ENCODE peak calls at places on chromosomes 11 and 22, in five cellular contexts. One of them, this sample, is unnamed.

GRCh38 chr11:72781063-72781312 is 12.9 kb downstream of the STARD10 start:
- DNase-seq in stimulated activated CD8-positive, alpha-beta memory T cell treated with anti-CD3 and anti-CD28 coated beads, Interleukin-4, amount 100 ng/mL, for 4 hours: no peak
- DNase-seq in GF-D8: no peak
- DNase-seq in trophoblast cell: peak; percentile 56
- DNase-seq in GM12865: no peak
- DNase-seq in this sample: no peak

GRCh38 chr11:71080239-71081097 is 171.9 kb downstream of the SHANK2 start:
- DNase-seq in stimulated activated CD8-positive, alpha-beta memory T cell treated with anti-CD3 and anti-CD28 coated beads, Interleukin-4, amount 100 ng/mL, for 4 hours: peak; percentile 3
- DNase-seq in GF-D8: peak; percentile 34
- DNase-seq in trophoblast cell: peak; percentile 51
- DNase-seq in GM12865: peak; percentile 82
- DNase-seq in this sample: peak; percentile 71

GRCh38 chr11:93054881-93055280 is 85.4 kb downstream of the MTNR1B start:
- DNase-seq in stimulated activated CD8-positive, alpha-beta memory T cell treated with anti-CD3 and anti-CD28 coated beads, Interleukin-4, amount 100 ng/mL, for 4 hours: no peak
- DNase-seq in GF-D8: no peak
- DNase-seq in trophoblast cell: peak; percentile 56
- DNase-seq in GM12865: peak; percentile 38
- DNase-seq in this sample: no peak

GRCh38 chr22:17343766-17344165 is 25.5 kb upstream of the CECR2 start:
- DNase-seq in stimulated activated CD8-positive, alpha-beta memory T cell treated with anti-CD3 and anti-CD28 coated beads, Interleukin-4, amount 100 ng/mL, for 4 hours: no peak
- DNase-seq in GF-D8: no peak
- DNase-seq in trophoblast cell: no peak
- DNase-seq in GM12865: no peak
- DNase-seq in this sample: no peak

GRCh38 chr11:61695917-61696316 is 15.7 kb downstream of the DAGLA start:
- DNase-seq in stimulated activated CD8-positive, alpha-beta memory T cell treated with anti-CD3 and anti-CD28 coated beads, Interleukin-4, amount 100 ng/mL, for 4 hours: peak; percentile 89
- DNase-seq in GF-D8: no peak
- DNase-seq in trophoblast cell: peak; percentile 60
- DNase-seq in GM12865: peak; percentile 57
- DNase-seq in this sample: peak; percentile 90

GRCh38 chr11:20061766-20062165 is 98.5 kb downstream of the DBX1 start:
- DNase-seq in stimulated activated CD8-positive, alpha-beta memory T cell treated with anti-CD3 and anti-CD28 coated beads, Interleukin-4, amount 100 ng/mL, for 4 hours: no peak
- DNase-seq in GF-D8: no peak
- DNase-seq in trophoblast cell: peak; percentile 74
- DNase-seq in GM12865: no peak
- DNase-seq in this sample: no peak

GRCh38 chr22:41943661-41944209 is 3.2 kb downstream of the CENPM start:
- DNase-seq in stimulated activated CD8-positive, alpha-beta memory T cell treated with anti-CD3 and anti-CD28 coated beads, Interleukin-4, amount 100 ng/mL, for 4 hours: no peak
- DNase-seq in GF-D8: no peak
- DNase-seq in trophoblast cell: no peak
- DNase-seq in GM12865: peak; percentile 17
- DNase-seq in this sample: no peak

GRCh38 chr11:96413408-96413807 is 23.6 kb downstream of the JRKL start:
- DNase-seq in stimulated activated CD8-positive, alpha-beta memory T cell treated with anti-CD3 and anti-CD28 coated beads, Interleukin-4, amount 100 ng/mL, for 4 hours: no peak
- DNase-seq in GF-D8: no peak
- DNase-seq in trophoblast cell: no peak
- DNase-seq in GM12865: no peak
- DNase-seq in this sample: no peak

GRCh38 chr11:65454696-65455456 is 32.3 kb downstream of the NEAT1 start:
- DNase-seq in stimulated activated CD8-positive, alpha-beta memory T cell treated with anti-CD3 and anti-CD28 coated beads, Interleukin-4, amount 100 ng/mL, for 4 hours: peak; percentile 52
- DNase-seq in GF-D8: no peak
- DNase-seq in trophoblast cell: peak; percentile 80
- DNase-seq in GM12865: peak; percentile 96
- DNase-seq in this sample: peak; percentile 75

GRCh38 chr11:134098566-134099184 is 29.8 kb downstream of the JAM3 start:
- DNase-seq in stimulated activated CD8-positive, alpha-beta memory T cell treated with anti-CD3 and anti-CD28 coated beads, Interleukin-4, amount 100 ng/mL, for 4 hours: no peak
- DNase-seq in GF-D8: peak; percentile 53
- DNase-seq in trophoblast cell: no peak
- DNase-seq in GM12865: peak; percentile 34
- DNase-seq in this sample: no peak

GRCh38 chr22:45645526-45646414 is 25.9 kb upstream of the ATXN10 start:
- DNase-seq in stimulated activated CD8-positive, alpha-beta memory T cell treated with anti-CD3 and anti-CD28 coated beads, Interleukin-4, amount 100 ng/mL, for 4 hours: peak; percentile 53
- DNase-seq in GF-D8: no peak
- DNase-seq in trophoblast cell: peak; percentile 53
- DNase-seq in GM12865: peak; percentile 76
- DNase-seq in this sample: peak; percentile 62

GRCh38 chr22:19070397-19071169 is 51.6 kb downstream of the DGCR2 start:
- DNase-seq in stimulated activated CD8-positive, alpha-beta memory T cell treated with anti-CD3 and anti-CD28 coated beads, Interleukin-4, amount 100 ng/mL, for 4 hours: no peak
- DNase-seq in GF-D8: no peak
- DNase-seq in trophoblast cell: no peak
- DNase-seq in GM12865: no peak
- DNase-seq in this sample: no peak

GRCh38 chr11:67307545-67308001 is 4.2 kb downstream of the SSH3 start:
- DNase-seq in stimulated activated CD8-positive, alpha-beta memory T cell treated with anti-CD3 and anti-CD28 coated beads, Interleukin-4, amount 100 ng/mL, for 4 hours: no peak
- DNase-seq in GF-D8: no peak
- DNase-seq in trophoblast cell: no peak
- DNase-seq in GM12865: no peak
- DNase-seq in this sample: no peak

GRCh38 chr22:37741312-37741795 is 44.5 kb downstream of the TRIOBP start:
- DNase-seq in stimulated activated CD8-positive, alpha-beta memory T cell treated with anti-CD3 and anti-CD28 coated beads, Interleukin-4, amount 100 ng/mL, for 4 hours: no peak
- DNase-seq in GF-D8: peak; percentile 86
- DNase-seq in trophoblast cell: peak; percentile 69
- DNase-seq in GM12865: no peak
- DNase-seq in this sample: no peak

GRCh38 chr22:22787805-22788459 is 99.7 kb upstream of the IGLL5 start:
- DNase-seq in stimulated activated CD8-positive, alpha-beta memory T cell treated with anti-CD3 and anti-CD28 coated beads, Interleukin-4, amount 100 ng/mL, for 4 hours: peak; percentile 42
- DNase-seq in GF-D8: no peak
- DNase-seq in trophoblast cell: peak; percentile 40
- DNase-seq in GM12865: peak; percentile 72
- DNase-seq in this sample: peak; percentile 61

GRCh38 chr11:75387742-75388294 is 11.5 kb upstream of the RPS3 start:
- DNase-seq in stimulated activated CD8-positive, alpha-beta memory T cell treated with anti-CD3 and anti-CD28 coated beads, Interleukin-4, amount 100 ng/mL, for 4 hours: no peak
- DNase-seq in GF-D8: no peak
- DNase-seq in trophoblast cell: no peak
- DNase-seq in GM12865: no peak
- DNase-seq in this sample: no peak

GRCh38 chr22:40399661-40400060 is 29.3 kb downstream of the SGSM3 start:
- DNase-seq in stimulated activated CD8-positive, alpha-beta memory T cell treated with anti-CD3 and anti-CD28 coated beads, Interleukin-4, amount 100 ng/mL, for 4 hours: no peak
- DNase-seq in GF-D8: no peak
- DNase-seq in trophoblast cell: no peak
- DNase-seq in GM12865: no peak
- DNase-seq in this sample: no peak

GRCh38 chr11:67437082-67437821 is at the start of gene PTPRCAP:
- DNase-seq in stimulated activated CD8-positive, alpha-beta memory T cell treated with anti-CD3 and anti-CD28 coated beads, Interleukin-4, amount 100 ng/mL, for 4 hours: peak; percentile 49
- DNase-seq in GF-D8: peak; percentile 56
- DNase-seq in trophoblast cell: no peak
- DNase-seq in GM12865: peak; percentile 86
- DNase-seq in this sample: no peak

GRCh38 chr11:9362393-9362863 is 22.0 kb upstream of the IPO7 start:
- DNase-seq in stimulated activated CD8-positive, alpha-beta memory T cell treated with anti-CD3 and anti-CD28 coated beads, Interleukin-4, amount 100 ng/mL, for 4 hours: no peak
- DNase-seq in GF-D8: no peak
- DNase-seq in trophoblast cell: no peak
- DNase-seq in GM12865: no peak
- DNase-seq in this sample: no peak

GRCh38 chr11:126210871-126211235 is 597 bp downstream of the RPUSD4 start:
- DNase-seq in stimulated activated CD8-positive, alpha-beta memory T cell treated with anti-CD3 and anti-CD28 coated beads, Interleukin-4, amount 100 ng/mL, for 4 hours: no peak
- DNase-seq in GF-D8: no peak
- DNase-seq in trophoblast cell: no peak
- DNase-seq in GM12865: no peak
- DNase-seq in this sample: no peak

GRCh38 chr11:34749666-34750659 is 129.1 kb downstream of the EHF start:
- DNase-seq in stimulated activated CD8-positive, alpha-beta memory T cell treated with anti-CD3 and anti-CD28 coated beads, Interleukin-4, amount 100 ng/mL, for 4 hours: no peak
- DNase-seq in GF-D8: no peak
- DNase-seq in trophoblast cell: no peak
- DNase-seq in GM12865: no peak
- DNase-seq in this sample: no peak

GRCh38 chr11:45583981-45584380 is 81.4 kb downstream of the CHST1 start:
- DNase-seq in stimulated activated CD8-positive, alpha-beta memory T cell treated with anti-CD3 and anti-CD28 coated beads, Interleukin-4, amount 100 ng/mL, for 4 hours: no peak
- DNase-seq in GF-D8: no peak
- DNase-seq in trophoblast cell: no peak
- DNase-seq in GM12865: no peak
- DNase-seq in this sample: no peak

GRCh38 chr22:30875481-30876215 is 92.9 kb downstream of the MORC2 start:
- DNase-seq in stimulated activated CD8-positive, alpha-beta memory T cell treated with anti-CD3 and anti-CD28 coated beads, Interleukin-4, amount 100 ng/mL, for 4 hours: no peak
- DNase-seq in GF-D8: no peak
- DNase-seq in trophoblast cell: no peak
- DNase-seq in GM12865: no peak
- DNase-seq in this sample: peak; percentile 48

GRCh38 chr11:125514336-125515101 is 18.5 kb upstream of the FEZ1 start:
- DNase-seq in stimulated activated CD8-positive, alpha-beta memory T cell treated with anti-CD3 and anti-CD28 coated beads, Interleukin-4, amount 100 ng/mL, for 4 hours: peak; percentile 16
- DNase-seq in GF-D8: peak; percentile 100
- DNase-seq in trophoblast cell: peak; percentile 85
- DNase-seq in GM12865: peak; percentile 89
- DNase-seq in this sample: no peak

GRCh38 chr22:40519948-40520331 is 116.6 kb downstream of the MRTFA start:
- DNase-seq in stimulated activated CD8-positive, alpha-beta memory T cell treated with anti-CD3 and anti-CD28 coated beads, Interleukin-4, amount 100 ng/mL, for 4 hours: no peak
- DNase-seq in GF-D8: no peak
- DNase-seq in trophoblast cell: no peak
- DNase-seq in GM12865: no peak
- DNase-seq in this sample: no peak

GRCh38 chr11:44993971-44994705 is 43.5 kb upstream of the TP53I11 start:
- DNase-seq in stimulated activated CD8-positive, alpha-beta memory T cell treated with anti-CD3 and anti-CD28 coated beads, Interleukin-4, amount 100 ng/mL, for 4 hours: no peak
- DNase-seq in GF-D8: no peak
- DNase-seq in trophoblast cell: no peak
- DNase-seq in GM12865: no peak
- DNase-seq in this sample: no peak

GRCh38 chr11:62905927-62906531 is 15.1 kb downstream of the CHRM1 start:
- DNase-seq in stimulated activated CD8-positive, alpha-beta memory T cell treated with anti-CD3 and anti-CD28 coated beads, Interleukin-4, amount 100 ng/mL, for 4 hours: peak; percentile 61
- DNase-seq in GF-D8: no peak
- DNase-seq in trophoblast cell: peak; percentile 68
- DNase-seq in GM12865: peak; percentile 84
- DNase-seq in this sample: peak; percentile 89

GRCh38 chr11:35583126-35583525 is 35.1 kb upstream of the FJX1 start:
- DNase-seq in stimulated activated CD8-positive, alpha-beta memory T cell treated with anti-CD3 and anti-CD28 coated beads, Interleukin-4, amount 100 ng/mL, for 4 hours: no peak
- DNase-seq in GF-D8: no peak
- DNase-seq in trophoblast cell: no peak
- DNase-seq in GM12865: no peak
- DNase-seq in this sample: no peak

GRCh38 chr22:37366601-37367000 is 60.7 kb downstream of the ELFN2 start:
- DNase-seq in stimulated activated CD8-positive, alpha-beta memory T cell treated with anti-CD3 and anti-CD28 coated beads, Interleukin-4, amount 100 ng/mL, for 4 hours: no peak
- DNase-seq in GF-D8: no peak
- DNase-seq in trophoblast cell: no peak
- DNase-seq in GM12865: no peak
- DNase-seq in this sample: no peak

GRCh38 chr11:111520565-111520964 is 6.0 kb downstream of the HOATZ start:
- DNase-seq in stimulated activated CD8-positive, alpha-beta memory T cell treated with anti-CD3 and anti-CD28 coated beads, Interleukin-4, amount 100 ng/mL, for 4 hours: no peak
- DNase-seq in GF-D8: no peak
- DNase-seq in trophoblast cell: no peak
- DNase-seq in GM12865: no peak
- DNase-seq in this sample: no peak

GRCh38 chr11:93491941-93492340 is 51.2 kb downstream of the SMCO4 start:
- DNase-seq in stimulated activated CD8-positive, alpha-beta memory T cell treated with anti-CD3 and anti-CD28 coated beads, Interleukin-4, amount 100 ng/mL, for 4 hours: no peak
- DNase-seq in GF-D8: no peak
- DNase-seq in trophoblast cell: no peak
- DNase-seq in GM12865: no peak
- DNase-seq in this sample: no peak

GRCh38 chr22:33480118-33480517 is 421.9 kb upstream of the SYN3 start:
- DNase-seq in stimulated activated CD8-positive, alpha-beta memory T cell treated with anti-CD3 and anti-CD28 coated beads, Interleukin-4, amount 100 ng/mL, for 4 hours: no peak
- DNase-seq in GF-D8: no peak
- DNase-seq in trophoblast cell: no peak
- DNase-seq in GM12865: no peak
- DNase-seq in this sample: no peak